ENCODE peak calls at places on chromosomes 5 and 9, in four cellular contexts. G, I, Y and E are unnamed samples.

GRCh38 chr9:2157277-2158105 is 142.3 kb downstream of the SMARCA2 start:
- DNase-seq in Y (no peak), I (no peak), G (no peak), E (peak; percentile 23)

GRCh38 chr9:77997611-77998349 is 33.8 kb downstream of the GNAQ start:
- DNase-seq in G (no peak), Y (no peak), I (no peak), E (peak; percentile 77)

GRCh38 chr5:1199649-1200494 is 1.5 kb upstream of the SLC6A19 start:
- DNase-seq in I (no peak), Y (peak; percentile 47), G (peak; percentile 97), E (no peak)

GRCh38 chr9:115202960-115203751 is 85.2 kb upstream of the TNC start:
- DNase-seq in G (no peak), Y (no peak), I (no peak), E (peak; percentile 41)

GRCh38 chr9:137355445-137356365 is 53.6 kb upstream of the NRARP start:
- DNase-seq in Y (no peak), G (no peak), I (no peak), E (no peak)

GRCh38 chr5:60285910-60286309 is 392.4 kb upstream of the PDE4D start:
- DNase-seq in G (no peak), Y (no peak), I (no peak), E (no peak)

GRCh38 chr5:68886814-68887213 is 207.0 kb upstream of the SLC30A5 start:
- DNase-seq in I (no peak), G (no peak), Y (no peak), E (no peak)

GRCh38 chr9:12464368-12464767 is 228.8 kb upstream of the TYRP1 start:
- DNase-seq in G (no peak), Y (no peak), I (no peak), E (no peak)

DNA sequence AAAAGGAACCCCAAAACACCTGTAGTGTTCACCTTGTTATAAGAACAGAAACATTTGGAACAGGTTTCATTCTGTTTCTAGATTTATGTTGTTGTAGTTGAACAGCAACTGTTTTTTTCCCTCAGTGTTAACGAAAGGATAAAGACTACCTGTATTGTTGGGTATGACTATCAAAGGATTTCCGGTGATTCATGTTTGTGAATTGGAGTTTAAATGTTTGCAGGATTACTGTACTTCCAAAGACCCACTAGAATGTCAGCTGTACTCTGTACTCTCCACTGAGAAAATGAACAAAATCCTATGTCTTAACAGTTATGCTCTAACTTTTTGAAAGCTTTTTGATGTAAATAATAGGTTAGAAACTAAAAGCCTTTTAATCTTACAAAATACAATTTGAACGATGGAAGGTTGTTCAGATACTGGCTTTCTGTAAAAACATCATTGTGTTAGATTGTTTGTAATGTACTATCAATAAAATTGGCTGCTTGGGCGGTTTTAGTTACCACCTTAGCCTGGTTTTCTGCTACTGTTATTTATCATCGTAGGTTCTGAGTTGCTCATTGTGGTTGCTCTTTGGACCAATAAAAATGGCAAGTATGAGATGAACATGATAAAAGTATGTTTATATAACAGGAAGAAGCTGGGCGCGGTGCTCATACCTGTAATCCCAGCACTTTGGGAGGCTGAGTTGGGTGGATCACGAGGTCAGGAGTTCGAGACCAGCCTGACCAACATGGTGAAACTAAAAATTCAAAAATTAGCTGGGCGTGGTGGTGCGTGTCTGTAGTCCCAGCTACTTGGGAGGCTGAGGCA is 44.1 kb downstream of the DCP2 start:
- DNase-seq in Y (peak; percentile 90), G (no peak), I (no peak), E (no peak)
- TF ChIP-seq JUND in Y (peak; percentile 68), G (no peak), I (no peak), E (peak; percentile 82)

DNA sequence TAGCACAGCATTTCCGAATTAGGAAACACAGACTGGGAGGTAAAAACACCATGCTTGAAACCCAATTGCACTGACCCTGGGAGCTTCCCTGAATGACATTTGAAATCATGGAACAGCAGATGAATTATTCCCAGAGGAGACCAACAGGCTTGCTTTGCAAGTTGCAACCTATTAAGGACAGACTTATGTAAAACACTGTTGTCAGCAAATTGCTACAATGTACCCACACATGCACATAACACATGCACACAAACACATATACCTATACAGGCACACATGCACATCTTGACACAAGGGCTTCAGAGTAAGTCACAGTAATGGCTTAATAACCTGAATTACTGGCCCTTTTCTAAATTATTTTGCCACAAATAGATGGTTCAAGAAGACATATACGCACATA is 984.7 kb downstream of the DNAH5 start:
- DNase-seq in G (no peak), I (no peak), Y (no peak), E (no peak)
- TF ChIP-seq MXI1 in G (no peak), I (no peak), Y (no peak), E (no peak)

GRCh38 chr9:5592231-5592630 is 36.7 kb upstream of the RIC1 start:
- DNase-seq in Y (no peak), G (no peak), I (no peak), E (no peak)

GRCh38 chr9:5586391-5586802 is 42.5 kb upstream of the RIC1 start:
- DNase-seq in I (peak; percentile 88), Y (no peak), G (no peak), E (no peak)

GRCh38 chr9:5592904-5593303 is 36.0 kb upstream of the RIC1 start:
- DNase-seq in Y (no peak), I (no peak), G (no peak), E (no peak)

GRCh38 chr9:5582835-5583195 is 46.1 kb upstream of the RIC1 start:
- DNase-seq in I (peak; percentile 91), G (no peak), Y (no peak), E (no peak)

DNA sequence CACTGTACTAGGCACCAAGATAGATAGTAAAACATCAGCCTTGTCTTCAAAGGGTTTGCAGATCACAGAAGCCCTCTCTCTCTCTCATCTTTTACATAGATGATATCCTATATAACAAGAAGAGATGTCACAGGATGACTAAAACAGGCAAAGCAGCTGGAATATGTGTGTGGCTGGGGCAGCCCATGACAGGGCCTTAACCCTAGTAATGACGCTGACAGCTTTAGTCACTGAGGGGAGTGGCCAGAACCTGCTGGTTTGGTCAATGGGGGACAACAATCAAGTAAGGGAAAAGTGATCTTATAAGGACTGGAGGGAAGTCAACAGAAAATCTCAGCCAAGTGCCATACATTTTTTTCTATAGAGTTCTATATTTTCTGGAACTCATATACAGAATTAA is 41.9 kb upstream of the RIC1 start:
- DNase-seq in Y (no peak), I (no peak), G (no peak), E (no peak)
- H3K9ac ChIP-seq in Y (no peak overlapping the region), I (peak overlapping the region; percentile 44), G (no peak overlapping the region), E (peak overlapping the region; percentile 49)

DNA sequence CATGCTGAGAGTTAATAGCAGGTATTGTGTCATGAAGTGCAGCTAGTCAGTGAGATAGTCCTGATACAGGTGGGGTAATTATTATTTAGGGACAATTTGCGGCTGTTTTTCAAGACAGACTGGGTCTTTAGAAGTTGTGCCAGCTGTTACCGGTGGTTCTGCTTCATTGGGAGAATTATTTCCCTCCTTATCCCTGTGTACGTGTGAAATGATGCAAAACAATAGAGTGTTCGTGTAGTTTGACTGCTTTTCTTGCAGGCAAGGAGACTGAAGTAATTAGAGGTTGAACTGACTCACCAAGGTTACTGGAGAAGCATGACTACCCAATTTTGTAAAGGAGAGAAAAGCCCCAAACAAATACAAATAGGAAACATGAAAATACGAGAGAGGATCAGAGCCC is 101.7 kb downstream of the ARRDC3 start:
- DNase-seq in I (no peak), G (peak; percentile 17), Y (no peak), E (no peak)
- TF ChIP-seq JUND in I (no peak), G (no peak), Y (no peak), E (no peak)

GRCh38 chr5:63961125-63961597 is 1.1 kb downstream of the HTR1A start:
- DNase-seq in G (no peak), I (no peak), Y (no peak), E (no peak)

GRCh38 chr5:63963080-63963735 is 963 bp upstream of the HTR1A start:
- DNase-seq in Y (peak; percentile 56), I (peak; percentile 1), G (peak; percentile 38), E (peak; percentile 46)

GRCh38 chr5:63961598-63962161 is 565 bp downstream of the HTR1A start:
- DNase-seq in G (no peak), I (no peak), Y (no peak), E (no peak)

GRCh38 chr5:63963926-63964325 is 1.7 kb upstream of the HTR1A start:
- DNase-seq in I (no peak), Y (no peak), G (no peak), E (no peak)

GRCh38 chr5:63962345-63962744 is at the start of gene HTR1A:
- DNase-seq in Y (no peak), I (no peak), G (no peak), E (no peak)
- TF ChIP-seq MXI1 in Y (no peak), I (no peak), G (no peak), E (no peak)

DNA sequence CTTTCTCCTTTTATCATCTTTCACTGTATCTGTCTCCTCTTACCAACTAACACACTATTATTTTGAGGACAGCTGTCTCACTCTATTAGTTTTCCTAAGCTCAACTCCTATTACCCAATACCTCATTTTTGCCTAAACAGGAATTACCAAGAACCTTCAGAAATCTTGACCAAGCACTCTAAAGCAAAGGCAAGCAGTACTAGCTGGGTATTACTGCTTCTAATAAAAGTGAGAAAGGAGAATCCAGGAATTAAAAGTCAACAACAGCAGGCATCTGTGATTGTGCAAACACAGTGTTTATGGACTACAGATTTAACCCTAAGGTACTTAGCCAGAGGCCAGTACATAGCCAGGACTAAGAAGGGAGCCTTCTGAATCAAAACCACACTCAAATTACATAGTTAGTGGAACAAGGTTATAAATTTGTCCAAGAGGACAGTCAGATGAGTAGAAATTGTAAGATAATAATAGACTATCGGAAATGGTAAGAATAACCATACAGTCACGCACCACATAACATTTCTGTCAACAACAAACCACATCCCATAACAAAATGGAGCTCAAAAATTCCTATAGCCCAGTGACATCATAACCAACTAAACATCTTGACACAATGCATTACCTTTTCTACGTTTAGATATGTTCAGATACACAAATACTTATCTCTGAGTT is 8.3 kb downstream of the RFX3 start:
- DNase-seq in G (no peak), I (no peak), Y (no peak), E (no peak)
- H3K9ac ChIP-seq in G (no peak overlapping the region), I (no peak overlapping the region), Y (no peak overlapping the region), E (no peak overlapping the region)

DNA sequence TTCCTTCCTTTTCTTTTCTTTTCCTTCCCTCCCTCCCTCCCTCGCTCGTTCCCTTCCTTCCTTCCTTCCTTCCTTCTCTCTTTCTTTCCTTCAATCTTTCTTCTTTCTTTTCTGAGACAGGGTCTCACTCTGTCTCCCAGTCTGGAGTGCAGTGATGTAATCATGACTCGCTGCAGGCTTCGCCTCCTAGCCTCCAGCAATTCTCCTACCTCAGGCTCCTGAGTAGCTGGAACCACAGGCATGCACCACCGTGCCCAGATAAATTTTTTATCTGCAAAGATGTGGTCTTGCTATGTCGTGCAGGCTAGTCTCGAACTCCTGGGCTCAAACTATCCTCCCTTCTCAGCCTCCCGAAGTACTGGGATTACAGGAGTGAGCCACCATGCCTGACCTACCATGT is 81.4 kb downstream of the SPATA31C2 start:
- DNase-seq in G (no peak), Y (no peak), I (no peak), E (no peak)
- TF ChIP-seq JUND in G (no peak), Y (no peak), I (no peak), E (no peak)

GRCh38 chr9:3436629-3437028 is 89.2 kb downstream of the RFX3 start:
- DNase-seq in G (no peak), I (no peak), Y (no peak), E (no peak)
- TF ChIP-seq MXI1 in G (no peak), I (no peak), Y (no peak), E (no peak)

GRCh38 chr9:74094766-74095165 is 402.4 kb upstream of the RORB start:
- DNase-seq in G (no peak), Y (no peak), I (no peak), E (no peak)

GRCh38 chr9:74095925-74096324 is 401.2 kb upstream of the RORB start:
- DNase-seq in Y (no peak), G (no peak), I (no peak), E (no peak)

GRCh38 chr9:74100042-74100441 is 397.1 kb upstream of the RORB start:
- DNase-seq in G (no peak), I (no peak), Y (no peak), E (no peak)

GRCh38 chr9:74092491-74092834 is 404.7 kb upstream of the RORB start:
- DNase-seq in G (no peak), Y (no peak), I (no peak), E (no peak)

GRCh38 chr9:74096420-74096819 is 400.7 kb upstream of the RORB start:
- DNase-seq in G (no peak), I (no peak), Y (no peak), E (no peak)
- H3K9ac ChIP-seq in G (no peak overlapping the region), I (no peak overlapping the region), Y (no peak overlapping the region), E (no peak overlapping the region)